ENCODE peak calls at places on chromosomes 1 and 21, in four cellular contexts. N is HepG2, U is GM12878, F is H1. Y is an unnamed sample.

GRCh38 chr1:226239421-226239820 is 16.0 kb downstream of the MIXL1 start:
- DNase-seq in N (no peak), F (no peak), U (no peak), Y (no peak)

GRCh38 chr1:213122514-213122929 is 71.5 kb downstream of the RPS6KC1 start:
- DNase-seq in U (no peak), F (no peak), N (peak), Y (peak)

GRCh38 chr1:114032271-114033218 is 53.3 kb downstream of the OLFML3 start:
- DNase-seq in N (no peak), F (no peak), U (no peak), Y (no peak)

GRCh38 chr1:240492832-240493440 is 119.0 kb downstream of the GREM2 start:
- DNase-seq in F (peak), N (no peak), U (no peak), Y (peak)

GRCh38 chr1:85417017-85417416 is 47.9 kb downstream of the DDAH1 start:
- DNase-seq in U (no peak), N (no peak), F (no peak), Y (no peak)

GRCh38 chr1:229885568-229886495 is 181.2 kb upstream of the GALNT2 start:
- DNase-seq in F (no peak), N (no peak), U (no peak), Y (no peak)

GRCh38 chr21:35882791-35883240 is 177.5 kb downstream of the SETD4 start:
- DNase-seq in F (no peak), U (no peak), N (peak), Y (no peak)

GRCh38 chr1:114488739-114489138 is 22.3 kb downstream of the TRIM33 start:
- DNase-seq in N (no peak), U (no peak), F (no peak), Y (no peak)

GRCh38 chr1:55339681-55340080 is 124.5 kb upstream of the USP24 start:
- DNase-seq in U (no peak), F (no peak), N (no peak), Y (no peak)

GRCh38 chr1:77533660-77534295 is 148.7 kb downstream of the ZZZ3 start:
- DNase-seq in N (peak), U (no peak), F (peak), Y (peak)

DNA sequence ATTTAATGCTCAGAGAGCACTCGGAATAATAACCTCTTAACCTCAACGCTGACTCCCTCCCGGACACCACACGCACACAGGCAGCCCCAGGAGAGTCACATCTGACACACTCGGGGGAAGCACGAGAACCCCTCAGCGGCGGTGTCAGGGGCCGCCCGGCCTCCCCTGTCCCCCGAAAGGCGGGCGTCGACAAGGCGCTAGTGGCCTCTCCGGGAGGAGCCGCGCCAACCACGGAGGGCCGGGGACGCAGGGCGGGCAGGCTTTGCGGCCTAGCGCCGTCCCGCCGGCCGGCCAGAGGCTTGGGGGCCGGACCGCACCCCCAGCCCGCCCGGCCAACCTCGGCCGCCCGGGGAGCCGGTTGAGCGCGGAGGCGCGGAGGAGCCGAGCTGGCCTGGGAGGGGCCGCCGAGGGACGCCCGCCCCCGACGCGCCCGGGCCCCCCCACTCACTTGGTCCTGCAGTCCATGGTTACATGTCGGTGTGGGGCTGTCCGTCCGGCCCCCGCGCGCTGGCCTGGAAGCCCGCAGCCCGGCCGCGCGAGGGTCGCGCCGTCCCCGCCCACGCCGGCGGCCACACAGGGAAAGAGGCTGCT is 494 bp downstream of the DENND1B start:
- DNase-seq in U (no peak), N (peak), F (no peak), Y (peak)
- TF ChIP-seq BRCA1 in U (no peak), N (no peak), F (no peak), Y (no peak)

DNA sequence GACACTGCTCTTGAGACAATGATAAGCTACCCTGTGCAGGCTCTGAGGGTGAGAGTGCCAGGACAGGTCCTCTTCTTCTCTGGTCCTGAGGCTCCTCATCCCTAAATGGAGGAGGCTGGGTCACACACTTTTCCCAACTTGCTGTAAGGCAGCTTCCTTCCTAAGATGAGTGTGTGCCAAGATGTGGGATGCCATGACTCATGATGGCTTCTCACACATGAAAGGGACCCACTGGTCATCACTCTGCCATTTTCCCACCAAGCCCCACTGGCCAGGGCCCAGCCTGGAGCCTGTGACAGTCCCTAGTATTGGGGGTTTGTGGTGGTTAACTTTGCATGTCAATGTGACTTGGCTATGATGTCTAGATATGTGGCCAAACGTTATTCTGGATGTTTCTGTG is 54.4 kb downstream of the CNIH3 start:
- DNase-seq in U (no peak), N (no peak), F (no peak), Y (no peak)
- TF ChIP-seq BRCA1 in U (no peak), N (no peak), F (no peak), Y (no peak)

DNA sequence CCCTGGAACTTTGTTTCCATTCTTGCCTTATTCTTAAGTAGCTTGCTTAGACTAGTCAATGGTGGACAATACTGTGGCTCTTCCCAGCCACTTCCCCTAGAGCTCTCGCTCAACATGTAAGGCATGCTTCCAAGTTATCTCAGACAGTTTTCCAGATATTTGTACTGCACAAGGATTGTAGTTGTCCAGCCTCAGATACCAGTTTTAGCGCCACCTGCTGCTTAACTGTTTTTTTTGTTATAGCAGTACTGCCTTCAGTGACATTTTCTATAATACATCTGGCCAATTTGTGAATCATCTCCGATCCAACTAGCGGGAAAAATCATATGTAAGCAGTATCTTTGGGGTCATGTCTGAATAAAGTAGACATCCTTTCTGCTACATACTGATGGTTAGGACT is 346.7 kb upstream of the ADGRL4 start:
- DNase-seq in U (no peak), F (no peak), N (peak), Y (no peak)
- TF ChIP-seq BRCA1 in U (no peak), F (no peak), N (no peak), Y (no peak)

DNA sequence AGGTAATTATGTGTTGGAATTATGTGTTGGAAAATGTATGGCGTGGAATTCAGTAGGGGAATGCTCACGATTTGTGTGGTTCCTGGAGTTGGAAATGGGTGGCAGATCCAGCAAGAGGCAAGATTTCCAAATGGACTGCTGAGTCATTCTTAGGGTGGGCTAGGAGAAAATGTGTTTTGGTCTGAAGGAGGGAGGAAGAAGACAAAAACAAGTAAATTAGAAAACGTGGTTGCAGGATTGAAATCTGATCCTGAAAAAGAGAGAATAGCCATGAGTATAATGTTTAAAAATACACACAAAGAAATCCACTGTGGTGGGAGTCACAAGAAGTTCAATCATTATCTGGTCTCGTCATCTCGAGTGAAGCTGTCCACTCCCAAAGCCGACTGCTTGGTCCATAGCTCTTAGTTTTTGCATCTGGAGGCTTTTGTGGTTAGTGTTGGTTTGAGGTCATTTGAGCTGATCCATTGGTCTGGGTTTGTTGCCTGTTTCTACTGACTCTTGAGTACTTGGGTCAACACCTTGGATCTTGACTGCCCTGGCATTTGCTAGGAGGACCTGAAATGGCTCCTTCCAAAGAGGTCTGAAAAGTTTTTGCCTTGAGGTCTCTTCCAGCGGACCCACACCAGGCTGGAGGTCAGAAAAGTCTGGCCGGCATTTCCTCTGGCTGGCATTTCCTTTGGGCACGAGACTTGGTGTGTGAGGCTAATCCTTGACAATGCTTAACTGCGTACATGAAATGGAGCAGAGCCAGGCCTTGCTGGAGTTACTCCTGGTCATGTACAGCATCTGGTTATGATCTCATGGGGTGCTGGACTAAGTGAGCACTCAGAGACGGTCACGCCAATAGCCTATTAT is 9.2 kb downstream of the MX2 start:
- DNase-seq in F (no peak), N (no peak), U (no peak), Y (no peak)
- TF ChIP-seq BRCA1 in F (no peak), N (no peak), U (no peak), Y (no peak)

DNA sequence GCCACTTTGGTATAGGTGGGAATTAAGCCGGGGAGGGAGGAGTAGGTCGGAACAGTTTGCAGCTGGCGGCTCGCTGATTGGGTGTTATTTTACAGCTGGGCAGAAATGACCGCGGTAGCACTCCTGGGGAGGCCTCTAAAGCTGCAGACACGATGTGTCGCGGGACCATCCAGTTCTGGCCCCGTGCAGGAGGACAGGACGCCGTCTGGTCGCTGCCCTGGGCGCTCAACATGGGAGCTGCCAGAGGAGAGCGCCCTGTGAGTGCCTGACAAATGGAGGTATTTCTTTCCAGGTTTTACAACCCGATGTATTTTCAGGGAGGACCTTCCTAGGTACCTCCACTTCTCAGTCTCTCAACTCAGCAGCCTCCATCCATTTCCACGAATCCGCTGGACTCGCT is 46.2 kb downstream of the CDC7 start:
- DNase-seq in N (no peak), F (peak), U (no peak), Y (no peak)
- TF ChIP-seq BRCA1 in N (no peak), F (no peak), U (no peak), Y (no peak)

DNA sequence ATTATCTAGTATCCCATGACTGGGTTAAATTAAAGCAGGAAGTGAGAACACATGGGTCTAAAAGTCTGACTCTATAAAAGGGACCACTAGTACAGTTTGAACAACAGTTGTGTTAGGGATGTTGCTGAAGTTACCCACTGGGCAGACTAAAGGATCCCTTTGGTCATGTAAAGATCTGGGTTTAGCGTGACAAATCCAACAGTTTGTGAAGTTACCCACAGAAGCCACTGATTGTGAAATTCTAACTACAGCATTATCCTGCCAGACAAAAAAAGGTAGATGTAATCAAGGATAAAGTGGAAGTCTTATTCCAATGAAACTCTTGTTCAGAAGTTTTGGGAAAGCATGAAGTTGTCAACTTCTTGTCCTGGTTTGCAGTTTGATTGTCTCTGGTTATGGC is 5.7 kb downstream of the QSOX1 start:
- DNase-seq in F (no peak), N (no peak), U (no peak), Y (no peak)
- TF ChIP-seq BRCA1 in F (no peak), N (no peak), U (no peak), Y (no peak)